ENCODE peak calls at places on chromosomes 4 and X, in eight cellular contexts. C, Y, N, X, I, D, P and L are unnamed samples.

GRCh38 chr4:82125170-82125862 is 248.5 kb downstream of the HNRNPD start:
- DNase-seq in N (no peak), P (no peak), C (no peak), I (no peak), D (no peak), Y (no peak), X (no peak), L (no peak)

GRCh38 chr4:109649872-109650271 is 53.4 kb downstream of the CASP6 start:
- DNase-seq in P (no peak), N (no peak), Y (no peak), D (no peak), X (no peak), I (no peak), C (no peak), L (no peak)

GRCh38 chr4:24015782-24016181 is 125.9 kb upstream of the PPARGC1A start:
- DNase-seq in Y (no peak), I (no peak), D (no peak), C (no peak), P (no peak), X (no peak), N (no peak), L (no peak)

GRCh38 chrX:149129767-149130166 is 375.3 kb downstream of the IDS start:
- DNase-seq in D (peak; percentile 22), N (no peak), C (no peak), X (peak; percentile 16), Y (no peak), I (no peak), P (peak; percentile 4), L (no peak)

GRCh38 chr4:172734555-172734954 is 434.1 kb upstream of the GALNT7 start:
- DNase-seq in X (no peak), N (no peak), I (no peak), C (no peak), D (no peak), Y (no peak), P (no peak), L (no peak)

GRCh38 chrX:56231706-56232105 is 450 bp upstream of the KLF8 start:
- DNase-seq in Y (no peak), D (no peak), N (no peak), C (no peak), I (no peak), X (no peak), P (no peak), L (no peak)

GRCh38 chr4:17805580-17805979 is 5.0 kb downstream of the DCAF16 start:
- DNase-seq in Y (no peak), N (no peak), C (no peak), D (no peak), I (no peak), P (no peak), X (no peak), L (no peak)

GRCh38 chr4:128241425-128241913 is 46.1 kb downstream of the PGRMC2 start:
- DNase-seq in C (no peak), D (peak; percentile 99), I (peak; percentile 98), Y (no peak), P (peak; percentile 96), N (peak; percentile 49), X (peak; percentile 93), L (no peak)

GRCh38 chr4:85956296-85956955 is 403.4 kb downstream of the MAPK10 start:
- DNase-seq in I (no peak), P (no peak), Y (no peak), C (no peak), D (no peak), N (no peak), X (no peak), L (no peak)

GRCh38 chr4:169660929-169661328 is 40.6 kb downstream of the CLCN3 start:
- DNase-seq in D (no peak), X (no peak), Y (no peak), N (no peak), P (no peak), C (no peak), I (no peak), L (no peak)

GRCh38 chr4:87073187-87073569 is 138.4 kb downstream of the AFF1 start:
- DNase-seq in Y (no peak), D (no peak), N (no peak), C (no peak), X (no peak), P (no peak), I (no peak), L (no peak)

GRCh38 chrX:12767856-12768255 is 23.4 kb upstream of the PRPS2 start:
- DNase-seq in Y (no peak), N (no peak), D (no peak), X (no peak), C (no peak), I (no peak), P (no peak), L (no peak)

GRCh38 chrX:109732319-109732779 is 708 bp downstream of the ACSL4 start:
- DNase-seq in X (peak; percentile 72), Y (no peak), I (no peak), C (no peak), N (peak; percentile 8), D (peak; percentile 70), P (peak; percentile 53), L (no peak)

GRCh38 chr4:140851032-140851636 is 94.9 kb upstream of the TBC1D9 start:
- DNase-seq in Y (peak; percentile 52), X (peak; percentile 43), I (peak; percentile 43), D (peak; percentile 80), P (peak; percentile 77), C (no peak), N (peak; percentile 80), L (no peak)

GRCh38 chrX:153609917-153610833 is 11.2 kb upstream of the CCNQ start:
- DNase-seq in N (peak; percentile 85), I (peak; percentile 18), C (peak; percentile 87), D (peak; percentile 73), P (peak; percentile 77), X (peak; percentile 59), Y (peak; percentile 64), L (peak; percentile 86)
- H3K4me3 ChIP-seq in N (peak overlapping the region; percentile 10), I (peak overlapping the region; percentile 45), C (peak overlapping the region; percentile 46), D (peak overlapping the region; percentile 35), P (peak overlapping the region; percentile 30), X (no peak overlapping the region), Y (no peak overlapping the region), L (peak overlapping the region; percentile 26)

GRCh38 chrX:11629593-11630211 is 36.0 kb downstream of the ARHGAP6 start:
- DNase-seq in D (peak; percentile 80), P (peak; percentile 85), I (peak; percentile 8), N (no peak), C (peak; percentile 51), Y (no peak), X (peak; percentile 90), L (no peak)
- TF ChIP-seq CTCF in D (peak; percentile 14), P (no peak), I (no peak), N (no peak), C (peak; percentile 15), Y (no peak), X (no peak), L (no peak)

DNA sequence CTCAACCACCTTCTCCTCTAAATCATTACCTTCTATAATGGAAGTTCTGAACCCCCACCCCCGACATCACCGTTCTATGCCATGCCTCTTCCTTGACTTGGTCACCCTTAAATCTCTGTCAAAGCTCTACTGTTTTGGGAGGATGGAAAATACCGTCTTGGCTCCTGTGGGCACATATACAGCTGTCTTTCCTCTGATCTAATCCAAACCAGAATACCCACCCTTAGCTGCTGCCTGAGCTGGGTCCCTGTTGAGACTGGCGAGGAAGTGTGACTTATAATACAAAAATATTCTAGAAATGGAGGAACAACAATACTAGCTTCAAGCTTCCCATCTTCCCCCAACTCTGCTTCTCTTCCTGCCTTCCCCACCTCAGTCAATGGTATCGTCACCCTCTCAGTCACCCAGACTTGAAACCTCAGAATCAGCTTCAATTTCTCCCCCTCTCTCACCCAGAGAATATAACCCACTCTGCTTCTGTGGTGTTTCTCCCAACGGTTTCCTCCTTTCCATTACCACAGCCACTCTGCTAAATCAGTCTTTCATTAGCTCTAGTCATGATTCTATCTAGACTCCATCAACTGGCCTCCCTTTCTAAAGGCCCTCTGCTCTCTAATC is 583 bp upstream of the IL2RG start:
- DNase-seq in C (no peak), D (no peak), N (no peak), X (no peak), P (no peak), I (no peak), Y (no peak), L (no peak)
- H3K4me3 ChIP-seq in C (no peak overlapping the region), D (no peak overlapping the region), N (no peak overlapping the region), X (no peak overlapping the region), P (no peak overlapping the region), I (no peak overlapping the region), Y (no peak overlapping the region), L (peak overlapping the region; percentile 26)

GRCh38 chr4:1737666-1738065 is 16.3 kb downstream of the TACC3 start:
- DNase-seq in C (no peak), Y (no peak), P (no peak), N (no peak), D (no peak), I (no peak), X (no peak), L (no peak)
- TF ChIP-seq CTCF in C (no peak), Y (no peak), P (no peak), N (no peak), D (no peak), I (no peak), X (no peak), L (no peak)